ENCODE peak calls at places on chromosomes 3 and 15, in eight cellular contexts. One of them, this sample, is unnamed.

GRCh38 chr3:72060447-72061034 is 275.6 kb upstream of the PROK2 start:
- DNase-seq in activated T-helper 1 cell treated with anti-CD3 and anti-CD28 coated beads, Interleukin-2, amount 50 U/mL, for 16 hours: no peak
- DNase-seq in WTC11: no peak
- DNase-seq in RWPE1: no peak
- DNase-seq in GM13976: no peak
- DNase-seq in HL-60: no peak
- DNase-seq in pons: no peak
- DNase-seq in left lobe of liver: no peak
- DNase-seq in this sample: no peak

GRCh38 chr3:173395412-173396181 is 1.9 kb upstream of the NLGN1 start:
- DNase-seq in activated T-helper 1 cell treated with anti-CD3 and anti-CD28 coated beads, Interleukin-2, amount 50 U/mL, for 16 hours: no peak
- DNase-seq in WTC11: peak
- DNase-seq in RWPE1: peak
- DNase-seq in GM13976: peak
- DNase-seq in HL-60: peak
- DNase-seq in pons: peak
- DNase-seq in left lobe of liver: peak
- DNase-seq in this sample: peak

GRCh38 chr3:56799251-56799882 is 2.4 kb downstream of the ARHGEF3 start:
- DNase-seq in activated T-helper 1 cell treated with anti-CD3 and anti-CD28 coated beads, Interleukin-2, amount 50 U/mL, for 16 hours: no peak
- DNase-seq in WTC11: no peak
- DNase-seq in RWPE1: peak
- DNase-seq in GM13976: peak
- DNase-seq in HL-60: no peak
- DNase-seq in pons: peak
- DNase-seq in left lobe of liver: no peak
- DNase-seq in this sample: no peak

GRCh38 chr15:74438696-74439316 is 5.0 kb upstream of the SEMA7A start:
- DNase-seq in activated T-helper 1 cell treated with anti-CD3 and anti-CD28 coated beads, Interleukin-2, amount 50 U/mL, for 16 hours: peak
- DNase-seq in WTC11: peak
- DNase-seq in RWPE1: peak
- DNase-seq in GM13976: peak
- DNase-seq in HL-60: peak
- DNase-seq in pons: peak
- DNase-seq in left lobe of liver: peak
- DNase-seq in this sample: peak

GRCh38 chr15:81492303-81492702 is 118.3 kb upstream of the TMC3 start:
- DNase-seq in activated T-helper 1 cell treated with anti-CD3 and anti-CD28 coated beads, Interleukin-2, amount 50 U/mL, for 16 hours: no peak
- DNase-seq in WTC11: no peak
- DNase-seq in RWPE1: no peak
- DNase-seq in GM13976: no peak
- DNase-seq in HL-60: no peak
- DNase-seq in pons: peak
- DNase-seq in left lobe of liver: no peak
- DNase-seq in this sample: no peak

GRCh38 chr15:89998141-89998661 is 2.9 kb upstream of the ZNF710 start:
- DNase-seq in activated T-helper 1 cell treated with anti-CD3 and anti-CD28 coated beads, Interleukin-2, amount 50 U/mL, for 16 hours: no peak
- DNase-seq in WTC11: no peak
- DNase-seq in RWPE1: peak
- DNase-seq in GM13976: no peak
- DNase-seq in HL-60: no peak
- DNase-seq in pons: no peak
- DNase-seq in left lobe of liver: no peak
- DNase-seq in this sample: no peak

GRCh38 chr15:80750591-80750990 is 28.6 kb upstream of the CEMIP start:
- DNase-seq in activated T-helper 1 cell treated with anti-CD3 and anti-CD28 coated beads, Interleukin-2, amount 50 U/mL, for 16 hours: no peak
- DNase-seq in WTC11: no peak
- DNase-seq in RWPE1: no peak
- DNase-seq in GM13976: no peak
- DNase-seq in HL-60: no peak
- DNase-seq in pons: peak
- DNase-seq in left lobe of liver: no peak
- DNase-seq in this sample: no peak

GRCh38 chr3:50078622-50079021 is 10.1 kb upstream of the RBM5 start:
- DNase-seq in activated T-helper 1 cell treated with anti-CD3 and anti-CD28 coated beads, Interleukin-2, amount 50 U/mL, for 16 hours: no peak
- DNase-seq in WTC11: no peak
- DNase-seq in RWPE1: no peak
- DNase-seq in GM13976: no peak
- DNase-seq in HL-60: no peak
- DNase-seq in pons: no peak
- DNase-seq in left lobe of liver: no peak
- DNase-seq in this sample: no peak

GRCh38 chr15:43968551-43968950 is 141.7 kb downstream of the WDR76 start:
- DNase-seq in activated T-helper 1 cell treated with anti-CD3 and anti-CD28 coated beads, Interleukin-2, amount 50 U/mL, for 16 hours: no peak
- DNase-seq in WTC11: no peak
- DNase-seq in RWPE1: no peak
- DNase-seq in GM13976: no peak
- DNase-seq in HL-60: no peak
- DNase-seq in pons: no peak
- DNase-seq in left lobe of liver: no peak
- DNase-seq in this sample: no peak

GRCh38 chr3:149771652-149772271 is 19.5 kb upstream of the COMMD2 start:
- DNase-seq in activated T-helper 1 cell treated with anti-CD3 and anti-CD28 coated beads, Interleukin-2, amount 50 U/mL, for 16 hours: no peak
- DNase-seq in WTC11: peak
- DNase-seq in RWPE1: peak
- DNase-seq in GM13976: peak
- DNase-seq in HL-60: peak
- DNase-seq in pons: peak
- DNase-seq in left lobe of liver: no peak
- DNase-seq in this sample: no peak

GRCh38 chr3:149581248-149581647 is 76.6 kb downstream of the WWTR1 start:
- DNase-seq in activated T-helper 1 cell treated with anti-CD3 and anti-CD28 coated beads, Interleukin-2, amount 50 U/mL, for 16 hours: no peak
- DNase-seq in WTC11: no peak
- DNase-seq in RWPE1: no peak
- DNase-seq in GM13976: no peak
- DNase-seq in HL-60: no peak
- DNase-seq in pons: no peak
- DNase-seq in left lobe of liver: no peak
- DNase-seq in this sample: no peak

GRCh38 chr15:83732770-83733169 is 78.8 kb downstream of the ADAMTSL3 start:
- DNase-seq in activated T-helper 1 cell treated with anti-CD3 and anti-CD28 coated beads, Interleukin-2, amount 50 U/mL, for 16 hours: no peak
- DNase-seq in WTC11: no peak
- DNase-seq in RWPE1: no peak
- DNase-seq in GM13976: no peak
- DNase-seq in HL-60: no peak
- DNase-seq in pons: no peak
- DNase-seq in left lobe of liver: no peak
- DNase-seq in this sample: no peak

GRCh38 chr3:186594591-186595113 is 18.2 kb upstream of the AHSG start:
- DNase-seq in activated T-helper 1 cell treated with anti-CD3 and anti-CD28 coated beads, Interleukin-2, amount 50 U/mL, for 16 hours: no peak
- DNase-seq in WTC11: no peak
- DNase-seq in RWPE1: no peak
- DNase-seq in GM13976: no peak
- DNase-seq in HL-60: peak
- DNase-seq in pons: no peak
- DNase-seq in left lobe of liver: peak
- DNase-seq in this sample: no peak

GRCh38 chr15:92714071-92714456 is 58.5 kb upstream of the FAM174B start:
- DNase-seq in activated T-helper 1 cell treated with anti-CD3 and anti-CD28 coated beads, Interleukin-2, amount 50 U/mL, for 16 hours: no peak
- DNase-seq in WTC11: peak
- DNase-seq in RWPE1: peak
- DNase-seq in GM13976: peak
- DNase-seq in HL-60: no peak
- DNase-seq in pons: peak
- DNase-seq in left lobe of liver: no peak
- DNase-seq in this sample: no peak

GRCh38 chr3:130699765-130700164 is 46.9 kb downstream of the PIK3R4 start:
- DNase-seq in activated T-helper 1 cell treated with anti-CD3 and anti-CD28 coated beads, Interleukin-2, amount 50 U/mL, for 16 hours: no peak
- DNase-seq in WTC11: no peak
- DNase-seq in RWPE1: peak
- DNase-seq in GM13976: peak
- DNase-seq in HL-60: peak
- DNase-seq in pons: no peak
- DNase-seq in left lobe of liver: no peak
- DNase-seq in this sample: no peak

GRCh38 chr3:449711-450110 is 253.1 kb downstream of the CHL1 start:
- DNase-seq in activated T-helper 1 cell treated with anti-CD3 and anti-CD28 coated beads, Interleukin-2, amount 50 U/mL, for 16 hours: no peak
- DNase-seq in WTC11: no peak
- DNase-seq in RWPE1: no peak
- DNase-seq in GM13976: no peak
- DNase-seq in HL-60: no peak
- DNase-seq in pons: no peak
- DNase-seq in left lobe of liver: no peak
- DNase-seq in this sample: no peak

GRCh38 chr15:70094690-70095311 is 2.9 kb downstream of the TLE3 start:
- DNase-seq in activated T-helper 1 cell treated with anti-CD3 and anti-CD28 coated beads, Interleukin-2, amount 50 U/mL, for 16 hours: no peak
- DNase-seq in WTC11: no peak
- DNase-seq in RWPE1: no peak
- DNase-seq in GM13976: no peak
- DNase-seq in HL-60: no peak
- DNase-seq in pons: no peak
- DNase-seq in left lobe of liver: no peak
- DNase-seq in this sample: no peak

GRCh38 chr3:110814170-110815007 is 257.2 kb upstream of the NECTIN3 start:
- DNase-seq in activated T-helper 1 cell treated with anti-CD3 and anti-CD28 coated beads, Interleukin-2, amount 50 U/mL, for 16 hours: no peak
- DNase-seq in WTC11: no peak
- DNase-seq in RWPE1: peak
- DNase-seq in GM13976: no peak
- DNase-seq in HL-60: peak
- DNase-seq in pons: no peak
- DNase-seq in left lobe of liver: no peak
- DNase-seq in this sample: no peak

GRCh38 chr3:126194713-126195305 is 14.4 kb upstream of the ALDH1L1 start:
- DNase-seq in activated T-helper 1 cell treated with anti-CD3 and anti-CD28 coated beads, Interleukin-2, amount 50 U/mL, for 16 hours: no peak
- DNase-seq in WTC11: no peak
- DNase-seq in RWPE1: no peak
- DNase-seq in GM13976: no peak
- DNase-seq in HL-60: no peak
- DNase-seq in pons: no peak
- DNase-seq in left lobe of liver: no peak
- DNase-seq in this sample: no peak

GRCh38 chr3:23776352-23776891 is 29.3 kb upstream of the UBE2E1 start:
- DNase-seq in activated T-helper 1 cell treated with anti-CD3 and anti-CD28 coated beads, Interleukin-2, amount 50 U/mL, for 16 hours: no peak
- DNase-seq in WTC11: no peak
- DNase-seq in RWPE1: no peak
- DNase-seq in GM13976: no peak
- DNase-seq in HL-60: no peak
- DNase-seq in pons: peak
- DNase-seq in left lobe of liver: no peak
- DNase-seq in this sample: peak

GRCh38 chr3:37255990-37256308 is 81.6 kb upstream of the LRRFIP2 start:
- DNase-seq in activated T-helper 1 cell treated with anti-CD3 and anti-CD28 coated beads, Interleukin-2, amount 50 U/mL, for 16 hours: no peak
- DNase-seq in WTC11: no peak
- DNase-seq in RWPE1: no peak
- DNase-seq in GM13976: no peak
- DNase-seq in HL-60: no peak
- DNase-seq in pons: no peak
- DNase-seq in left lobe of liver: no peak
- DNase-seq in this sample: no peak

GRCh38 chr3:125692361-125692760 is 97.1 kb upstream of the OSBPL11 start:
- DNase-seq in activated T-helper 1 cell treated with anti-CD3 and anti-CD28 coated beads, Interleukin-2, amount 50 U/mL, for 16 hours: no peak
- DNase-seq in WTC11: no peak
- DNase-seq in RWPE1: no peak
- DNase-seq in GM13976: no peak
- DNase-seq in HL-60: no peak
- DNase-seq in pons: no peak
- DNase-seq in left lobe of liver: no peak
- DNase-seq in this sample: no peak

GRCh38 chr3:46874430-46874829 is 3.1 kb upstream of the PTH1R start:
- DNase-seq in activated T-helper 1 cell treated with anti-CD3 and anti-CD28 coated beads, Interleukin-2, amount 50 U/mL, for 16 hours: no peak
- DNase-seq in WTC11: no peak
- DNase-seq in RWPE1: no peak
- DNase-seq in GM13976: no peak
- DNase-seq in HL-60: no peak
- DNase-seq in pons: no peak
- DNase-seq in left lobe of liver: no peak
- DNase-seq in this sample: no peak

GRCh38 chr15:97446138-97446537 is 514.4 kb upstream of the ARRDC4 start:
- DNase-seq in activated T-helper 1 cell treated with anti-CD3 and anti-CD28 coated beads, Interleukin-2, amount 50 U/mL, for 16 hours: no peak
- DNase-seq in WTC11: peak
- DNase-seq in RWPE1: no peak
- DNase-seq in GM13976: no peak
- DNase-seq in HL-60: no peak
- DNase-seq in pons: no peak
- DNase-seq in left lobe of liver: no peak
- DNase-seq in this sample: no peak

GRCh38 chr3:108073712-108074431 is 17.0 kb downstream of the CD47 start:
- DNase-seq in activated T-helper 1 cell treated with anti-CD3 and anti-CD28 coated beads, Interleukin-2, amount 50 U/mL, for 16 hours: no peak
- DNase-seq in WTC11: no peak
- DNase-seq in RWPE1: no peak
- DNase-seq in GM13976: no peak
- DNase-seq in HL-60: no peak
- DNase-seq in pons: no peak
- DNase-seq in left lobe of liver: no peak
- DNase-seq in this sample: no peak

GRCh38 chr3:100756441-100756840 is 47.1 kb downstream of the TFG start:
- DNase-seq in activated T-helper 1 cell treated with anti-CD3 and anti-CD28 coated beads, Interleukin-2, amount 50 U/mL, for 16 hours: no peak
- DNase-seq in WTC11: no peak
- DNase-seq in RWPE1: no peak
- DNase-seq in GM13976: no peak
- DNase-seq in HL-60: no peak
- DNase-seq in pons: no peak
- DNase-seq in left lobe of liver: peak
- DNase-seq in this sample: peak

This sample was measured in gastrocnemius medialis.